ENCODE peak calls at places on chromosomes 13 and 19, in seven cellular contexts. C, T, A, H, D, U and I are unnamed samples.

GRCh38 chr19:34171539-34171876 is 796 bp upstream of the LSM14A start:
- DNase-seq in C (no peak), T (no peak), A (no peak), H (peak; percentile 51), D (no peak), U (no peak), I (no peak)

GRCh38 chr19:44722131-44723121 is 23.5 kb downstream of the CEACAM16 start:
- DNase-seq in C (no peak), T (no peak), A (no peak), H (peak; percentile 48), D (no peak), U (peak; percentile 27), I (peak; percentile 63)

GRCh38 chr13:109874921-109875454 is 88.6 kb upstream of the IRS2 start:
- DNase-seq in C (no peak), T (no peak), A (no peak), H (no peak), D (no peak), U (no peak), I (no peak)

GRCh38 chr13:111847964-111848363 is 219.0 kb upstream of the SOX1 start:
- DNase-seq in C (no peak), T (no peak), A (no peak), H (no peak), D (no peak), U (no peak), I (no peak)

GRCh38 chr13:105341758-105342157 is 1193.7 kb downstream of the EFNB2 start:
- DNase-seq in C (peak; percentile 4), T (no peak), A (no peak), H (no peak), D (no peak), U (no peak), I (no peak)

GRCh38 chr13:72645521-72645920 is 81.9 kb downstream of the MZT1 start:
- DNase-seq in C (no peak), T (no peak), A (no peak), H (no peak), D (no peak), U (no peak), I (no peak)

GRCh38 chr19:29675650-29676186 is 10.5 kb downstream of the PLEKHF1 start:
- DNase-seq in C (no peak), T (no peak), A (no peak), H (no peak), D (no peak), U (no peak), I (no peak)

GRCh38 chr19:20660473-20660872 is 898 bp downstream of the ZNF626 start:
- DNase-seq in C (peak; percentile 15), T (no peak), A (no peak), H (no peak), D (no peak), U (peak; percentile 34), I (no peak)

GRCh38 chr19:56125806-56126590 is 4.9 kb upstream of the ZNF787 start:
- DNase-seq in C (no peak), T (no peak), A (no peak), H (no peak), D (no peak), U (peak; percentile 92), I (no peak)

GRCh38 chr13:46321494-46322225 is 65.4 kb downstream of the RUBCNL start:
- DNase-seq in C (peak; percentile 52), T (peak; percentile 39), A (peak; percentile 9), H (peak; percentile 24), D (peak; percentile 18), U (peak; percentile 68), I (peak; percentile 37)

GRCh38 chr19:22199171-22199570 is 2.4 kb upstream of the ZNF676 start:
- DNase-seq in C (no peak), T (no peak), A (no peak), H (no peak), D (no peak), U (no peak), I (no peak)

GRCh38 chr19:46032597-46033025 is 8.2 kb downstream of the IGFL4 start:
- DNase-seq in C (no peak), T (no peak), A (no peak), H (no peak), D (no peak), U (no peak), I (no peak)

GRCh38 chr13:76687467-76687866 is 198.7 kb downstream of the KCTD12 start:
- DNase-seq in C (no peak), T (no peak), A (no peak), H (no peak), D (no peak), U (no peak), I (no peak)

GRCh38 chr19:35395762-35396199 is 24.9 kb downstream of the GPR42 start:
- DNase-seq in C (peak; percentile 32), T (no peak), A (no peak), H (no peak), D (peak; percentile 65), U (no peak), I (no peak)

GRCh38 chr19:14164724-14165493 is 28.5 kb upstream of the ASF1B start:
- DNase-seq in C (peak; percentile 56), T (no peak), A (no peak), H (no peak), D (no peak), U (no peak), I (no peak)

GRCh38 chr19:9531933-9532332 is 6.5 kb downstream of the ZNF426 start:
- DNase-seq in C (no peak), T (no peak), A (no peak), H (no peak), D (peak; percentile 9), U (no peak), I (no peak)

GRCh38 chr13:23845309-23845708 is 43.9 kb downstream of the MIPEP start:
- DNase-seq in C (no peak), T (no peak), A (no peak), H (no peak), D (no peak), U (no peak), I (no peak)

GRCh38 chr13:60267498-60268202 is 103.9 kb upstream of the DIAPH3 start:
- DNase-seq in C (no peak), T (no peak), A (no peak), H (no peak), D (no peak), U (peak; percentile 62), I (peak; percentile 46)

GRCh38 chr13:98173431-98173921 is 3.6 kb downstream of the RNF113B start:
- DNase-seq in C (no peak), T (peak; percentile 29), A (no peak), H (no peak), D (peak; percentile 95), U (no peak), I (peak; percentile 46)

GRCh38 chr19:38221421-38221820 is 2.6 kb downstream of the DPF1 start:
- DNase-seq in C (no peak), T (no peak), A (no peak), H (no peak), D (no peak), U (no peak), I (no peak)

GRCh38 chr19:14425696-14426138 is 6.6 kb upstream of the DDX39A start:
- DNase-seq in C (no peak), T (no peak), A (no peak), H (no peak), D (no peak), U (peak; percentile 79), I (no peak)

GRCh38 chr13:72726721-72727416 is 560 bp downstream of the MZT1 start:
- DNase-seq in C (peak; percentile 77), T (peak; percentile 2), A (no peak), H (no peak), D (peak; percentile 36), U (peak; percentile 72), I (no peak)

GRCh38 chr13:24130134-24130792 is 30.3 kb upstream of the SPATA13 start:
- DNase-seq in C (no peak), T (no peak), A (no peak), H (no peak), D (no peak), U (no peak), I (no peak)

GRCh38 chr19:27746691-27747380 is 1466.1 kb downstream of the UQCRFS1 start:
- DNase-seq in C (peak; percentile 7), T (no peak), A (peak; percentile 25), H (no peak), D (no peak), U (peak; percentile 3), I (peak; percentile 20)
- TF ChIP-seq JUND in C (no peak), T (no peak), A (no peak), H (no peak), D (no peak), U (no peak), I (no peak)

GRCh38 chr13:108681986-108682562 is 52.7 kb downstream of the MYO16 start:
- DNase-seq in C (no peak), T (no peak), A (no peak), H (no peak), D (no peak), U (no peak), I (no peak)
- TF ChIP-seq JUND in C (no peak), T (no peak), A (no peak), H (no peak), D (no peak), U (no peak), I (no peak)

GRCh38 chr13:28704919-28705318 is 13.9 kb downstream of the SLC46A3 start:
- DNase-seq in C (no peak), T (no peak), A (no peak), H (no peak), D (no peak), U (no peak), I (no peak)

GRCh38 chr13:28704282-28704681 is 14.5 kb downstream of the SLC46A3 start:
- DNase-seq in C (no peak), T (no peak), A (no peak), H (no peak), D (no peak), U (no peak), I (no peak)

GRCh38 chr13:28705734-28706133 is 13.0 kb downstream of the SLC46A3 start:
- DNase-seq in C (no peak), T (no peak), A (no peak), H (no peak), D (no peak), U (no peak), I (no peak)

GRCh38 chr13:28710161-28710560 is 8.6 kb downstream of the SLC46A3 start:
- DNase-seq in C (no peak), T (no peak), A (no peak), H (no peak), D (no peak), U (no peak), I (no peak)

DNA sequence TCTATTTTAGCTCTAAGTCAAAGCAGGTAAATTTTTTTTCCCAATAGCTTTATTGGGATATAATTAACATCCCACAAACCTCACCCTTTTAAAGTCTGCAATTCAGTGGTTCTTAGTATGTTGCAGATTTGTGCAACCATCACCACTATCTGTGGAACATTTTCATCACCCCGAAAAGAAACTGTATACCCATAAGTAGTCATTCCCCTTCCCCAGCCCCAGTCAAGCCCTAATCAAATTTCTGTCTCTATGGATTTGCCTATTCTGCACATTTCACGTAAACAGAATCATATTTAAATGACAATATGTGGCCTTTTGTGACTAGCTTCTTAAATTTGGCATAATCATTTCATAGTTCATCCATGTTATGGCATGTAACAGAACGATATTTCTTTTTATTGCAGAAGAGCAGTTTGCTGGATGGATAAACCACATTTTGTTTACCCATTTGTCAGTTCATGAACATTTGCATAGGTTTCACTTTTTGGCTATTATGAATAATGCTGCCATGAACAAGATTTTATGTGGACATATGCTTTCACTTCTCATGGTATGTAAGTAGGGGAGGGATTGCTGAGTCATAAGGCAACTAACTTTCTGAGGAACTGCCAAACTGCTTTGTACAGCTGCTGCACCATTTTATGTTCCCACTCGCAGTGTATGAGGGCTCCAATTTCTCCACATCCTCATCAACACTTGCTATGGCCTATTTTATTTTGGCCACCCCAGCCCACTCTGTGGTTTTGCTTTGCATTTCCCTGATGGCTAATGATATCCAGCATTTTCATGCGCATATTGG is 10.9 kb downstream of the SLC46A3 start:
- DNase-seq in C (no peak), T (no peak), A (no peak), H (peak; percentile 94), D (no peak), U (peak; percentile 57), I (no peak)
- TF ChIP-seq JUND in C (peak; percentile 52), T (no peak), A (no peak), H (peak; percentile 98), D (no peak), U (peak; percentile 35), I (no peak)

GRCh38 chr19:51398096-51398704 is 7.8 kb upstream of the C19orf84 start:
- DNase-seq in C (peak; percentile 55), T (no peak), A (no peak), H (no peak), D (peak; percentile 40), U (peak; percentile 43), I (peak; percentile 49)
- TF ChIP-seq JUND in C (no peak), T (no peak), A (no peak), H (no peak), D (no peak), U (no peak), I (no peak)